ENCODE peak calls at places on chromosomes 4 and X, in six cellular contexts. One of them, this sample, is unnamed.

GRCh38 chr4:120452006-120452405 is 385.4 kb upstream of the MAD2L1 start:
- DNase-seq in SK-N-SH: no peak
- DNase-seq in H1: no peak
- DNase-seq in K562: no peak
- DNase-seq in HepG2: no peak
- DNase-seq in GM12878: no peak
- DNase-seq in this sample: no peak

GRCh38 chr4:6480532-6481088 is 8.2 kb upstream of the PPP2R2C start:
- DNase-seq in SK-N-SH: no peak
- DNase-seq in H1: no peak
- DNase-seq in K562: no peak
- DNase-seq in HepG2: no peak
- DNase-seq in GM12878: no peak
- DNase-seq in this sample: no peak

GRCh38 chr4:173014113-173014558 is 154.5 kb upstream of the GALNT7 start:
- DNase-seq in SK-N-SH: peak
- DNase-seq in H1: peak
- DNase-seq in K562: peak
- DNase-seq in HepG2: no peak
- DNase-seq in GM12878: no peak
- DNase-seq in this sample: peak

GRCh38 chr4:143178923-143179322 is 5.8 kb upstream of the USP38 start:
- DNase-seq in SK-N-SH: no peak
- DNase-seq in H1: no peak
- DNase-seq in K562: no peak
- DNase-seq in HepG2: no peak
- DNase-seq in GM12878: no peak
- DNase-seq in this sample: no peak

GRCh38 chr4:83083925-83084475 is 30.5 kb downstream of the PLAC8 start:
- DNase-seq in SK-N-SH: no peak
- DNase-seq in H1: no peak
- DNase-seq in K562: peak
- DNase-seq in HepG2: no peak
- DNase-seq in GM12878: no peak
- DNase-seq in this sample: peak

GRCh38 chr4:73917081-73917501 is 47.9 kb downstream of the CXCL1 start:
- DNase-seq in SK-N-SH: no peak
- DNase-seq in H1: no peak
- DNase-seq in K562: no peak
- DNase-seq in HepG2: no peak
- DNase-seq in GM12878: no peak
- DNase-seq in this sample: no peak

GRCh38 chr4:723706-724105 is 18.1 kb downstream of the PCGF3 start:
- DNase-seq in SK-N-SH: no peak
- DNase-seq in H1: no peak
- DNase-seq in K562: no peak
- DNase-seq in HepG2: no peak
- DNase-seq in GM12878: no peak
- DNase-seq in this sample: no peak

GRCh38 chrX:41895826-41896225 is 27.5 kb downstream of the CASK start:
- DNase-seq in SK-N-SH: no peak
- DNase-seq in H1: no peak
- DNase-seq in K562: no peak
- DNase-seq in HepG2: no peak
- DNase-seq in GM12878: no peak
- DNase-seq in this sample: no peak

GRCh38 chr4:41108481-41108880 is 105.9 kb downstream of the APBB2 start:
- DNase-seq in SK-N-SH: no peak
- DNase-seq in H1: no peak
- DNase-seq in K562: no peak
- DNase-seq in HepG2: no peak
- DNase-seq in GM12878: no peak
- DNase-seq in this sample: no peak

GRCh38 chr4:41106081-41106480 is 108.3 kb downstream of the APBB2 start:
- DNase-seq in SK-N-SH: no peak
- DNase-seq in H1: no peak
- DNase-seq in K562: no peak
- DNase-seq in HepG2: no peak
- DNase-seq in GM12878: no peak
- DNase-seq in this sample: no peak

GRCh38 chr4:41106694-41107419 is 107.5 kb downstream of the APBB2 start:
- DNase-seq in SK-N-SH: no peak
- DNase-seq in H1: no peak
- DNase-seq in K562: no peak
- DNase-seq in HepG2: no peak
- DNase-seq in GM12878: no peak
- DNase-seq in this sample: no peak

GRCh38 chr4:41111796-41112195 is 102.5 kb downstream of the APBB2 start:
- DNase-seq in SK-N-SH: no peak
- DNase-seq in H1: no peak
- DNase-seq in K562: no peak
- DNase-seq in HepG2: no peak
- DNase-seq in GM12878: no peak
- DNase-seq in this sample: no peak

GRCh38 chr4:41110050-41110449 is 104.3 kb downstream of the APBB2 start:
- DNase-seq in SK-N-SH: no peak
- DNase-seq in H1: no peak
- DNase-seq in K562: no peak
- DNase-seq in HepG2: no peak
- DNase-seq in GM12878: no peak
- DNase-seq in this sample: no peak
- TF ChIP-seq CTCF in SK-N-SH: no peak
- TF ChIP-seq CTCF in H1: no peak
- TF ChIP-seq CTCF in K562: no peak
- TF ChIP-seq CTCF in HepG2: no peak
- TF ChIP-seq CTCF in GM12878: no peak
- TF ChIP-seq CTCF in this sample: no peak

DNA sequence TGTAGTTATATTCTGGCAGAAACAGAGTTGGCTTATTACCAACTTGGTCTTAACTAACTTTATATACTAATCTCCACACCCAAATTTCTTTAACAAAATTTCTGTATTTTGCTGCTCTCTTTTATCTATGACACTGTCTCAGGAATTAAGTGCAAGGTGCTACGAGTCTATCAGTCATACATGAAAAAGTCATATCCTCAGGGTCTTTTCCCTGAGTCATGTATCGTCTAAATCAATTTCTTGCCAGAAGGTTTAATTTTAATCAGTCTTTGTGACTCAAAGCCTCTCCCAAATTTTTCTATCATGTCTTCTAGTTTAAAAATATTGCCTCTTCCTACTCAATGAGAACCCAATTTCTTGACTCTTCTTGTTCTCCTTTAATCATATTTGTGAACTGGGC is 1803.6 kb upstream of the PCDH7 start:
- DNase-seq in SK-N-SH: no peak
- DNase-seq in H1: no peak
- DNase-seq in K562: no peak
- DNase-seq in HepG2: no peak
- DNase-seq in GM12878: no peak
- DNase-seq in this sample: no peak
- TF ChIP-seq GABPA in SK-N-SH: no peak
- TF ChIP-seq GABPA in H1: no peak
- TF ChIP-seq GABPA in K562: no peak
- TF ChIP-seq GABPA in HepG2: no peak
- TF ChIP-seq GABPA in GM12878: no peak
- TF ChIP-seq GABPA in this sample: no peak

DNA sequence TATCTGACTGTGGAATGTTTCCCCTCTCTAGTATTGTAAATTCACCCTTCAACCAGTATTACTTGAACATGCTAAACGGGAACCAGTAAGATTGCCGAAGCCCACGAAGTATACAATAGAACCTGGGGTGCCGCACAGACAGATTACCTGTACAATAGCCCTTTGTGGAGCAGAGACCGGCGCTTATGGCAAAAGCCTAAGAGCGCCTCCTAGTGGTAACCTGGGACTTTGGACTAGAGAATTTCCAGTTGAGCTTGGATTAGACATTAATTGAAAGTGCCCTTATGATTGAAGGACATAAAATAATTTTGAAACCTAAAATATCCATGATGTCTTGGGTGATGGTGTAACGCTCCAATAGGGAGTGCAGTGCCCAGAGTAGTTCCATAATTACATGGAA is 14.1 kb downstream of the ZNF157 start:
- DNase-seq in SK-N-SH: peak
- DNase-seq in H1: peak
- DNase-seq in K562: peak
- DNase-seq in HepG2: peak
- DNase-seq in GM12878: peak
- DNase-seq in this sample: peak
- TF ChIP-seq CTCF in SK-N-SH: peak
- TF ChIP-seq CTCF in H1: peak
- TF ChIP-seq CTCF in K562: peak
- TF ChIP-seq CTCF in HepG2: peak
- TF ChIP-seq CTCF in GM12878: peak
- TF ChIP-seq CTCF in this sample: peak

GRCh38 chr4:77538144-77538543 is 67.5 kb upstream of the CXCL13 start:
- DNase-seq in SK-N-SH: no peak
- DNase-seq in H1: no peak
- DNase-seq in K562: no peak
- DNase-seq in HepG2: no peak
- DNase-seq in GM12878: no peak
- DNase-seq in this sample: no peak
- TF ChIP-seq GABPA in SK-N-SH: no peak
- TF ChIP-seq GABPA in H1: no peak
- TF ChIP-seq GABPA in K562: no peak
- TF ChIP-seq GABPA in HepG2: no peak
- TF ChIP-seq GABPA in GM12878: no peak
- TF ChIP-seq GABPA in this sample: no peak

DNA sequence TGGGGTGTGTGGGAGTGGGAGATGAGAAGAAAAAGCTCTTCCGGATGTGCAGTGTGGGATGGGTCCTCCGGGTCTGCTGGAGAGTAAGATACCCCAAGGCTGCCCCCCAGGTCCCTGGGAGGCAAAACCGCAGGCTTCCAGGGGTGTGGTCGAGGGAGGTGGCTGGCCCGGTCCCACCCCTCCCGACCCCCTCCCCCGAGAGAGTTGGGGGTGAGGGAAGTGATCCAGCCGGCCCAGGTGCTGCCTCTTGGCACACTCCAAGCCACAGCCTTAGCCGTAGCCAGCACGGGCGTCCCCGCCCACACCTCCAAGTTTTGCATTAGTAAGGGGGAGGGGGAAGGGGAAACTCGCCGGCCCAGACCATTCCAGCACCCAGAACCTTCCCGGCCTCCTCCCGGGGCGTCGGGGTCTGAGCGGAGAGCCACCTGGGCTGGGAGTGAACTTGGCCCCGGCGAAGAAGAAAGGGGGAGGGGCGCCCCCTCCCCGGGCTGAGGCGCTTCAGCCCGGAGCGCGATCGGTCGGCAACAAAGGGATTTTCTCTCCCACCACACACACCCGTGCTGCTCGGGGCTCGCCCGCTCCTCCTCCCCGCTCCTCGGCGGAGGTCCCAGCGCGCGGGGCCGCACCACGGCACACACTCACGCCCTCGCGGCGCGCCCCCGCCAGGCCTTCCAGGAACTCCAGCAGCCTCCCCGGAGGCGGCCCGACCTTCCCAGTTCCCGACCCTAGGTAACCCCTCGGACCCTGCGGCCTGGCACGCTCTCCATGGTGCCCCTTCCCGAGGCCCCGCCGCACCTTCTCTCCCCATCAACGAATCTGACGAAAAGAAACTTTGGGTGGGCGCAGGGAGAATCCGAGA is 14.4 kb downstream of the BCOR start:
- DNase-seq in SK-N-SH: no peak
- DNase-seq in H1: peak
- DNase-seq in K562: peak
- DNase-seq in HepG2: no peak
- DNase-seq in GM12878: no peak
- DNase-seq in this sample: no peak
- TF ChIP-seq CTCF in SK-N-SH: no peak
- TF ChIP-seq CTCF in H1: no peak
- TF ChIP-seq CTCF in K562: no peak
- TF ChIP-seq CTCF in HepG2: no peak
- TF ChIP-seq CTCF in GM12878: no peak
- TF ChIP-seq CTCF in this sample: no peak